ENCODE peak calls at places on chromosomes 6 and 20, in ten cellular contexts. K is cardiac muscle cell; D is cardiac fibroblast; Z is right lobe of liver; M is glutamatergic neuron; O is HFFc6; B is GM13976; Q is endodermal cell; E is IMR-90; H is CD8-positive, alpha-beta T cell. W is an unnamed sample.

GRCh38 chr20:4951299-4951698 is 50.0 kb downstream of the SLC23A2 start:
- DNase-seq in B (no peak), Q (no peak), D (peak), O (peak), K (peak), E (peak), M (no peak), Z (no peak), H (no peak), W (no peak)

GRCh38 chr6:23311211-23311610 is 741.8 kb downstream of the HDGFL1 start:
- DNase-seq in E (no peak), D (no peak), B (no peak), Q (no peak), K (no peak), Z (no peak), H (no peak), M (no peak), O (no peak), W (no peak)

GRCh38 chr20:24866742-24867141 is 82.3 kb upstream of the CST7 start:
- DNase-seq in H (no peak), E (no peak), Q (no peak), K (no peak), Z (no peak), O (no peak), B (no peak), M (no peak), D (no peak), W (no peak)

GRCh38 chr6:1613631-1614447 is 4.1 kb downstream of the FOXC1 start:
- DNase-seq in M (peak), O (no peak), H (no peak), B (no peak), D (peak), Z (peak), E (peak), Q (peak), K (peak), W (peak)

GRCh38 chr6:136067731-136068341 is 182.3 kb downstream of the MTFR2 start:
- DNase-seq in K (peak), B (no peak), O (peak), Q (peak), H (no peak), D (peak), Z (no peak), E (peak), M (no peak), W (peak)

GRCh38 chr20:45938727-45939438 is 4.4 kb downstream of the PCIF1 start:
- DNase-seq in B (no peak), O (no peak), Z (no peak), E (no peak), Q (peak), D (no peak), K (no peak), H (no peak), M (no peak), W (no peak)

GRCh38 chr6:25456249-25456648 is 177.1 kb downstream of the CARMIL1 start:
- DNase-seq in O (no peak), K (no peak), E (no peak), Q (no peak), H (no peak), B (no peak), Z (no peak), D (no peak), M (no peak), W (no peak)

GRCh38 chr6:138865480-138866101 is 69.7 kb downstream of the ECT2L start:
- DNase-seq in E (no peak), H (no peak), K (no peak), M (no peak), O (no peak), B (no peak), D (no peak), Q (no peak), Z (no peak), W (no peak)

GRCh38 chr6:34958748-34959147 is 69.7 kb downstream of the ANKS1A start:
- DNase-seq in B (no peak), M (no peak), O (no peak), Z (no peak), E (no peak), H (no peak), D (no peak), K (no peak), Q (no peak), W (no peak)

GRCh38 chr6:170072246-170072645 is 218.6 kb downstream of the DLL1 start:
- DNase-seq in M (no peak), O (no peak), D (no peak), Q (peak), B (no peak), Z (peak), E (no peak), H (no peak), K (no peak), W (no peak)

GRCh38 chr6:159077123-159077522 is 32.3 kb upstream of the TAGAP start:
- DNase-seq in H (no peak), D (no peak), E (no peak), B (no peak), K (peak), O (no peak), M (no peak), Q (peak), Z (no peak), W (no peak)

GRCh38 chr20:17533396-17533795 is 2.2 kb upstream of the BFSP1 start:
- DNase-seq in Q (peak), B (no peak), D (peak), M (no peak), H (no peak), Z (no peak), E (peak), O (peak), K (peak), W (no peak)

GRCh38 chr6:26553264-26553738 is 15.1 kb downstream of the HMGN4 start:
- DNase-seq in M (peak), K (peak), Z (peak), E (peak), D (peak), Q (peak), B (peak), O (no peak), H (peak), W (peak)

GRCh38 chr6:92122746-92123145 is 1296.6 kb downstream of the EPHA7 start:
- DNase-seq in O (no peak), E (peak), M (no peak), Z (no peak), D (no peak), H (no peak), B (no peak), K (peak), Q (no peak), W (no peak)

GRCh38 chr6:75437451-75438185 is 56.0 kb downstream of the FILIP1 start:
- DNase-seq in E (peak), D (peak), O (peak), Z (no peak), B (no peak), K (peak), Q (no peak), H (no peak), M (no peak), W (no peak)

GRCh38 chr6:159788757-159789376 is 535 bp downstream of the TCP1 start:
- DNase-seq in Z (peak), H (no peak), K (peak), B (peak), Q (peak), E (peak), M (peak), O (peak), D (peak), W (peak)

GRCh38 chr6:112881828-112882227 is 534.7 kb downstream of the RFPL4B start:
- DNase-seq in M (no peak), B (no peak), H (no peak), Q (no peak), D (no peak), K (no peak), O (peak), E (peak), Z (no peak), W (no peak)

GRCh38 chr20:5933802-5934436 is 16.4 kb downstream of the TRMT6 start:
- DNase-seq in E (no peak), M (no peak), B (peak), H (no peak), Q (peak), K (peak), Z (no peak), D (peak), O (peak), W (no peak)

GRCh38 chr6:145699462-145699861 is 35.9 kb downstream of the EPM2A start:
- DNase-seq in D (peak), H (no peak), B (no peak), Q (no peak), Z (no peak), K (peak), M (no peak), E (peak), O (peak), W (no peak)

GRCh38 chr6:83092756-83093399 is 25.4 kb downstream of the DOP1A start:
- DNase-seq in B (no peak), Q (no peak), D (peak), M (no peak), K (peak), H (no peak), Z (no peak), O (peak), E (peak), W (no peak)

GRCh38 chr6:41424370-41425058 is 89.1 kb downstream of the NCR2 start:
- DNase-seq in B (peak), E (peak), H (peak), Z (peak), M (peak), K (peak), O (peak), Q (peak), D (peak), W (peak)

GRCh38 chr20:10519361-10520048 is 84.4 kb downstream of the SLX4IP start:
- DNase-seq in O (peak), B (no peak), M (no peak), D (peak), E (peak), K (no peak), Z (no peak), Q (no peak), H (no peak), W (no peak)

GRCh38 chr6:41201784-41202181 is 834 bp upstream of the TREML2 start:
- DNase-seq in E (no peak), Q (peak), M (no peak), Z (no peak), K (no peak), O (no peak), H (no peak), B (no peak), D (no peak), W (no peak)

GRCh38 chr6:135006386-135006914 is 48.2 kb downstream of the HBS1L start:
- DNase-seq in K (no peak), Z (no peak), Q (no peak), M (no peak), H (no peak), D (peak), O (no peak), E (peak), B (no peak), W (no peak)

GRCh38 chr6:141403103-141403502 is 729.6 kb upstream of the GJE1 start:
- DNase-seq in E (no peak), Q (no peak), M (no peak), D (no peak), K (no peak), Z (no peak), O (no peak), B (no peak), H (no peak), W (no peak)

GRCh38 chr6:129701721-129702455 is 8.1 kb downstream of the ARHGAP18 start:
- DNase-seq in Q (no peak), K (peak), H (no peak), O (peak), M (no peak), D (peak), E (peak), B (no peak), Z (no peak), W (no peak)

GRCh38 chr6:89662659-89663223 is 24.2 kb upstream of the LYRM2 start:
- DNase-seq in H (no peak), B (no peak), M (no peak), E (no peak), K (no peak), O (no peak), Z (no peak), D (no peak), Q (no peak), W (no peak)

GRCh38 chr6:34664270-34664971 is 32.1 kb downstream of the ILRUN start:
- DNase-seq in K (peak), E (peak), Z (no peak), D (peak), B (no peak), H (no peak), O (peak), Q (no peak), M (no peak), W (no peak)

GRCh38 chr20:43537921-43538854 is 20.6 kb upstream of the SGK2 start:
- DNase-seq in K (peak), M (peak), E (peak), H (no peak), Q (peak), D (peak), Z (peak), B (peak), O (peak), W (peak)

GRCh38 chr20:35617397-35618031 is 1.9 kb downstream of the SPAG4 start:
- DNase-seq in D (peak), B (peak), Z (peak), Q (peak), K (peak), E (peak), H (no peak), O (peak), M (peak), W (peak)
- TF ChIP-seq CTCF in D (peak), B (peak), Z (peak), Q (peak), K (peak), E (peak), H (no peak), O (peak), M (no peak), W (no peak)

DNA sequence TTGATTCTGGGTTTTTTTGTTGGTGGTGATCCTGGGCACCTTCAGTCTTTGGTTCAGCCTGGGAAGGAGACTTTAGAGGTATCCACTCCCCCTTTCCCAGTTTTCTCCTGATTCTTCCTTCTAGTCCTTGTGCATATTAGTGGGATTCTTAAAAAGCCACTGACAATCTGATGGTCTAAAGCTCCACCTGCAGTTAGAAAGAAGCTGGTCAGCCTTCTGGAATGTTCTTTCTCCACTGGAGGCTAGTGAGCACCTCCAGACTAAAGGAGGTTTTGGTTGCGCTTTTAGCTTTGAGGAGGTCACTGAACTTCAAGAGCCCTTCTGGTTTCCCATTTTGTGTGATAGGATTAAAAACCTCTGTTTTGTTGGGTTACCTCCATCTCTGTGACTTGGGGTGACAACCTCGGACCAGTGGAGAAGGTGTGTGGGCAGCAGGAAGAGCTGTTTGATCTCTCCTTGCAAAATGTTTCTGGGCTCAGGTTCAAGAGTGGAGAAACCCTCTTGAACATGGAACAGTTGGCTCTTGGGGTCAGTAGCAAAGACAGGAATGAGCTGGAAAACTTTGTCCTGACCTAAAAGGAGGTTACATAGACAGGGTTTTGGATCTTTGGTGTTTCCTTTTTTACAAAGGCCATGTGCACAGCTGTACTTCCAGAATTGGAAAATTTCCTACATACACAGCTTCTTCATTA is 29.0 kb downstream of the JARID2 start:
- DNase-seq in K (peak), O (peak), M (no peak), B (no peak), E (peak), H (no peak), Z (peak), Q (no peak), D (peak), W (no peak)
- TF ChIP-seq CTCF in K (peak), O (peak), M (no peak), B (peak), E (peak), H (no peak), Z (peak), Q (peak), D (peak), W (no peak)

GRCh38 chr6:131523988-131524673 is 48.9 kb upstream of the ARG1 start:
- DNase-seq in H (no peak), K (no peak), B (no peak), Q (no peak), E (no peak), Z (no peak), D (no peak), O (no peak), M (no peak), W (no peak)

GRCh38 chr6:131524695-131525336 is 48.2 kb upstream of the ARG1 start:
- DNase-seq in H (no peak), O (no peak), M (no peak), Q (no peak), Z (no peak), K (no peak), E (no peak), B (no peak), D (no peak), W (no peak)

GRCh38 chr6:131519670-131520436 is 53.2 kb upstream of the ARG1 start:
- DNase-seq in K (peak), H (no peak), E (peak), Q (peak), D (peak), M (peak), B (no peak), O (peak), Z (peak), W (peak)
- TF ChIP-seq CTCF in K (peak), H (peak), E (peak), Q (peak), D (peak), M (peak), B (peak), O (peak), Z (peak), W (peak)

GRCh38 chr20:53752583-53752970 is 158.9 kb upstream of the ZNF217 start:
- DNase-seq in Z (no peak), Q (no peak), E (no peak), O (no peak), M (no peak), H (no peak), K (no peak), D (no peak), B (no peak), W (no peak)

GRCh38 chr20:53753880-53754459 is 160.3 kb upstream of the ZNF217 start:
- DNase-seq in K (no peak), M (no peak), Q (no peak), E (no peak), D (no peak), H (no peak), B (no peak), Z (no peak), O (no peak), W (no peak)

GRCh38 chr20:53752971-53753879 is 159.6 kb upstream of the ZNF217 start:
- DNase-seq in K (no peak), B (no peak), Q (no peak), H (no peak), M (no peak), D (peak), Z (no peak), E (peak), O (no peak), W (no peak)

GRCh38 chr20:53757472-53757913 is 163.9 kb upstream of the ZNF217 start:
- DNase-seq in Z (no peak), E (no peak), M (no peak), D (no peak), B (no peak), H (no peak), O (no peak), Q (no peak), K (no peak), W (no peak)

GRCh38 chr20:53755733-53756523 is 162.3 kb upstream of the ZNF217 start:
- DNase-seq in Q (no peak), B (no peak), M (no peak), K (no peak), E (no peak), H (no peak), Z (no peak), O (no peak), D (no peak), W (no peak)
- TF ChIP-seq CTCF in Q (no peak), B (no peak), M (no peak), K (no peak), E (no peak), H (no peak), Z (no peak), O (no peak), D (no peak), W (no peak)

W was measured in endothelial cell.